ENCODE peak calls at places on chromosomes 16 and 17, in eight cellular contexts. One of them, this sample, is unnamed.

GRCh38 chr17:19363460-19364035 is 1.0 kb upstream of the B9D1 start:
- DNase-seq in lower lobe of right lung: no peak
- DNase-seq in neural progenitor cell: no peak
- DNase-seq in brain microvascular endothelial cell: no peak
- DNase-seq in CD4-positive, alpha-beta T cell: no peak
- DNase-seq in ovary: peak; percentile 17
- DNase-seq in nephron progenitor cell: no peak
- DNase-seq in upper lobe of right lung: no peak
- DNase-seq in this sample: no peak

GRCh38 chr16:2767891-2768290 is 9.2 kb downstream of the ELOB start:
- DNase-seq in lower lobe of right lung: peak; percentile 15
- DNase-seq in CD4-positive, alpha-beta T cell: no peak
- DNase-seq in upper lobe of right lung: no peak
- DNase-seq in ovary: no peak
- DNase-seq in neural progenitor cell: no peak
- DNase-seq in nephron progenitor cell: no peak
- DNase-seq in brain microvascular endothelial cell: no peak
- DNase-seq in this sample: no peak

GRCh38 chr17:74011963-74012362 is 191.5 kb upstream of the RPL38 start:
- DNase-seq in CD4-positive, alpha-beta T cell: no peak
- DNase-seq in upper lobe of right lung: no peak
- DNase-seq in brain microvascular endothelial cell: no peak
- DNase-seq in lower lobe of right lung: no peak
- DNase-seq in ovary: no peak
- DNase-seq in neural progenitor cell: no peak
- DNase-seq in nephron progenitor cell: no peak
- DNase-seq in this sample: no peak

GRCh38 chr16:74485916-74486315 is 64.6 kb upstream of the CLEC18B start:
- DNase-seq in brain microvascular endothelial cell: no peak
- DNase-seq in lower lobe of right lung: no peak
- DNase-seq in neural progenitor cell: no peak
- DNase-seq in CD4-positive, alpha-beta T cell: no peak
- DNase-seq in upper lobe of right lung: no peak
- DNase-seq in nephron progenitor cell: no peak
- DNase-seq in ovary: no peak
- DNase-seq in this sample: no peak

GRCh38 chr17:76427457-76428231 is 25.3 kb downstream of the UBE2O start:
- DNase-seq in CD4-positive, alpha-beta T cell: no peak
- DNase-seq in neural progenitor cell: no peak
- DNase-seq in nephron progenitor cell: no peak
- DNase-seq in brain microvascular endothelial cell: no peak
- DNase-seq in ovary: no peak
- DNase-seq in upper lobe of right lung: no peak
- DNase-seq in lower lobe of right lung: no peak
- DNase-seq in this sample: peak; percentile 59

GRCh38 chr16:52747196-52747595 is 200.3 kb upstream of the TOX3 start:
- DNase-seq in ovary: no peak
- DNase-seq in upper lobe of right lung: no peak
- DNase-seq in neural progenitor cell: no peak
- DNase-seq in nephron progenitor cell: no peak
- DNase-seq in brain microvascular endothelial cell: no peak
- DNase-seq in lower lobe of right lung: no peak
- DNase-seq in CD4-positive, alpha-beta T cell: no peak
- DNase-seq in this sample: no peak

GRCh38 chr17:74083321-74083720 is 120.2 kb upstream of the RPL38 start:
- DNase-seq in CD4-positive, alpha-beta T cell: no peak
- DNase-seq in lower lobe of right lung: no peak
- DNase-seq in brain microvascular endothelial cell: no peak
- DNase-seq in neural progenitor cell: no peak
- DNase-seq in nephron progenitor cell: no peak
- DNase-seq in upper lobe of right lung: no peak
- DNase-seq in ovary: no peak
- DNase-seq in this sample: no peak

GRCh38 chr17:39750131-39751015 is 12.6 kb downstream of the GRB7 start:
- DNase-seq in ovary: no peak
- DNase-seq in nephron progenitor cell: no peak
- DNase-seq in CD4-positive, alpha-beta T cell: no peak
- DNase-seq in upper lobe of right lung: no peak
- DNase-seq in lower lobe of right lung: peak; percentile 43
- DNase-seq in brain microvascular endothelial cell: no peak
- DNase-seq in neural progenitor cell: no peak
- DNase-seq in this sample: no peak

GRCh38 chr16:78183437-78183836 is 84.0 kb downstream of the WWOX start:
- DNase-seq in neural progenitor cell: no peak
- DNase-seq in CD4-positive, alpha-beta T cell: no peak
- DNase-seq in upper lobe of right lung: no peak
- DNase-seq in nephron progenitor cell: no peak
- DNase-seq in lower lobe of right lung: no peak
- DNase-seq in ovary: no peak
- DNase-seq in brain microvascular endothelial cell: no peak
- DNase-seq in this sample: no peak

GRCh38 chr16:31250782-31251384 is 8.9 kb upstream of the ITGAM start:
- DNase-seq in brain microvascular endothelial cell: no peak
- DNase-seq in CD4-positive, alpha-beta T cell: no peak
- DNase-seq in nephron progenitor cell: no peak
- DNase-seq in lower lobe of right lung: no peak
- DNase-seq in upper lobe of right lung: no peak
- DNase-seq in neural progenitor cell: no peak
- DNase-seq in ovary: no peak
- DNase-seq in this sample: no peak

GRCh38 chr17:40351185-40352043 is 13.1 kb downstream of the GJD3 start:
- DNase-seq in brain microvascular endothelial cell: no peak
- DNase-seq in neural progenitor cell: peak; percentile 53
- DNase-seq in upper lobe of right lung: no peak
- DNase-seq in CD4-positive, alpha-beta T cell: no peak
- DNase-seq in nephron progenitor cell: peak; percentile 42
- DNase-seq in lower lobe of right lung: no peak
- DNase-seq in ovary: no peak
- DNase-seq in this sample: no peak

GRCh38 chr17:41777157-41777578 is 9.3 kb downstream of the JUP start:
- DNase-seq in lower lobe of right lung: no peak
- DNase-seq in brain microvascular endothelial cell: no peak
- DNase-seq in neural progenitor cell: peak; percentile 60
- DNase-seq in ovary: peak; percentile 60
- DNase-seq in upper lobe of right lung: no peak
- DNase-seq in CD4-positive, alpha-beta T cell: no peak
- DNase-seq in nephron progenitor cell: peak; percentile 56
- DNase-seq in this sample: peak; percentile 58

GRCh38 chr16:3022208-3022696 is 1.5 kb downstream of the HCFC1R1 start:
- DNase-seq in lower lobe of right lung: peak; percentile 92
- DNase-seq in CD4-positive, alpha-beta T cell: peak; percentile 65
- DNase-seq in neural progenitor cell: peak; percentile 81
- DNase-seq in brain microvascular endothelial cell: peak; percentile 93
- DNase-seq in ovary: peak; percentile 94
- DNase-seq in upper lobe of right lung: peak; percentile 94
- DNase-seq in nephron progenitor cell: peak; percentile 67
- DNase-seq in this sample: peak; percentile 64

DNA sequence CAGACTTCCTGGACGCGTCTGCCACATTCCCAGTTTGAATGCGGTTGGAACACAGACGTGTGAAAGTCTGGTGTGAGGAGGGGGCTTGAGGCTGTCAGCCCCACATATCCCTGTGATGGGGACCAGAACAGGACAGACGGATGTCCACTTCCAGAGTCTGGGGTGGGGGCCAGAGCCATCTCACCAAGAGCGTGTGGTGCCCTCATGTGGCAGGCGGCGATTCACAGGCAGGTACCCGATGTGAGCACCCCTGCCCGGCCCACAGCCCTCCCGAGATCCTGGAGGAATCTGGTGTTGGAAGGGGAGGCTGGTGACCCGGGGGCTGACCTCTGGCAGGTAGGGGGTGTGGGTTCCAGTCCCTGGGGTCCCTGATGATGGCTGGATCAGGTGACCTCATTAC is 51.5 kb downstream of the ENGASE start:
- DNase-seq in ovary: no peak
- DNase-seq in brain microvascular endothelial cell: no peak
- DNase-seq in nephron progenitor cell: no peak
- DNase-seq in lower lobe of right lung: no peak
- DNase-seq in CD4-positive, alpha-beta T cell: no peak
- DNase-seq in neural progenitor cell: peak; percentile 61
- DNase-seq in upper lobe of right lung: no peak
- DNase-seq in this sample: no peak
- TF ChIP-seq CTCF in ovary: no peak
- TF ChIP-seq CTCF in brain microvascular endothelial cell: peak; percentile 23
- TF ChIP-seq CTCF in nephron progenitor cell: no peak
- TF ChIP-seq CTCF in lower lobe of right lung: no peak
- TF ChIP-seq CTCF in CD4-positive, alpha-beta T cell: no peak
- TF ChIP-seq CTCF in neural progenitor cell: peak; percentile 52
- TF ChIP-seq CTCF in upper lobe of right lung: no peak
- TF ChIP-seq CTCF in this sample: no peak

DNA sequence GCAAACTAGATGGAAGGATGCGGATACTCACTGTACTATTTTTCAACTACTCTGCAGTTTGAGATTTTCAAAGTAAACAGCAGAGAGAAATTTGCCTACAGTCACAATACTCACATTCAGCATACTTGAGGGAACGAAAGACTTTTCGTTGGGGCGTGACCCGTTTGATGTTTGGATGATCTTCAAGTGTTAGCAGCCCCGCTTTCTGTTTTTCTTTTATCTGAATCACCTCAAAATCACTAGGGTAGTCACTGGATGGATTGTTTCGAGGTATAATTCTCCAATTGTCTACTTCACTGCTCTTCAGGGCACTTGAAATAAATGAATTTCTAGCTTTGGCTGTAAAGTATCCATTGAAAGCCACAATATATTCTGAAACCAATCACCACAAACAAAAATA is 17.8 kb downstream of the MBTPS1 start:
- DNase-seq in brain microvascular endothelial cell: no peak
- DNase-seq in ovary: no peak
- DNase-seq in upper lobe of right lung: no peak
- DNase-seq in nephron progenitor cell: no peak
- DNase-seq in neural progenitor cell: no peak
- DNase-seq in lower lobe of right lung: no peak
- DNase-seq in CD4-positive, alpha-beta T cell: no peak
- DNase-seq in this sample: no peak
- TF ChIP-seq CTCF in brain microvascular endothelial cell: no peak
- TF ChIP-seq CTCF in ovary: no peak
- TF ChIP-seq CTCF in upper lobe of right lung: no peak
- TF ChIP-seq CTCF in nephron progenitor cell: no peak
- TF ChIP-seq CTCF in neural progenitor cell: no peak
- TF ChIP-seq CTCF in lower lobe of right lung: no peak
- TF ChIP-seq CTCF in CD4-positive, alpha-beta T cell: no peak
- TF ChIP-seq CTCF in this sample: no peak

DNA sequence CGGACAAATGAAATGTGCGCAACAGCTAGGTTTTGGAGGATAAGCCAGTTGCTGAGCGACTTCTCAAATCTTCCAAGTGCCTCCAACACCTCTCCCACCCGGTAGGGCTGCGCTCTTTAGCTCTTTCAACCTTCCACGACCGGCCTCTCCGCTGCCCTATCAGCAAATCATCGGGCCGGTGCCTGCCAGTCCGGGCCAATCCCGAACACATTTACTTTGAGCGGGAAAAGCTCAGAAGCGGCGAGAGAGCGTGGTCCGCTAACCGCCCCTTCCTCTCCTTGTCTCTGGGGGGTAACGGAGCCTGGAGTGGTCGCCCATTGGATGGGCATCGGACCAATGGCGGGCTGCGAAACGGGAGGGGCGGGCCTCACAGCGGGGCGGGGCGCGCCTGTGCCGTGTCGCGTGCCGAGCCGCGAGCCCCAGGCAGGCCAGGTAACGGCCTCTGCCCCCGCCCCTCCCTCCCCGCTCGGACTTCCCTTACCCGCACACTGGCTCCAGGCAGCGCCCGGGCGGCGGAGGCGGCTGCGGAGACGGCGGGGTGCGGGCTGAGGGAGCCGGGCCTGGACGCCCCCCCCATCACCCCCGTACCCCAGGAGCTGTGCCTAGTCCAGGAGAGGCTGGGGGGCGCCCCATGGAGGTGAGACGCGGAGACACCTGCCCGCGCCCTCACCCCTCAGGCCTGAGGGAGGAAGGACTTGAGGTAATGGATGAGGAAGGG is at the start of gene MEIOC:
- DNase-seq in upper lobe of right lung: no peak
- DNase-seq in CD4-positive, alpha-beta T cell: no peak
- DNase-seq in neural progenitor cell: peak; percentile 80
- DNase-seq in lower lobe of right lung: no peak
- DNase-seq in nephron progenitor cell: peak; percentile 62
- DNase-seq in ovary: no peak
- DNase-seq in brain microvascular endothelial cell: peak; percentile 7
- DNase-seq in this sample: no peak
- TF ChIP-seq CTCF in upper lobe of right lung: no peak
- TF ChIP-seq CTCF in CD4-positive, alpha-beta T cell: no peak
- TF ChIP-seq CTCF in neural progenitor cell: peak; percentile 11
- TF ChIP-seq CTCF in lower lobe of right lung: no peak
- TF ChIP-seq CTCF in nephron progenitor cell: no peak
- TF ChIP-seq CTCF in ovary: no peak
- TF ChIP-seq CTCF in brain microvascular endothelial cell: peak; percentile 26
- TF ChIP-seq CTCF in this sample: no peak

GRCh38 chr16:27641260-27641659 is 91.3 kb downstream of the KATNIP start:
- DNase-seq in brain microvascular endothelial cell: no peak
- DNase-seq in lower lobe of right lung: no peak
- DNase-seq in neural progenitor cell: no peak
- DNase-seq in CD4-positive, alpha-beta T cell: no peak
- DNase-seq in upper lobe of right lung: no peak
- DNase-seq in nephron progenitor cell: no peak
- DNase-seq in ovary: no peak
- DNase-seq in this sample: no peak

GRCh38 chr16:27640277-27640600 is 90.3 kb downstream of the KATNIP start:
- DNase-seq in neural progenitor cell: no peak
- DNase-seq in upper lobe of right lung: no peak
- DNase-seq in brain microvascular endothelial cell: no peak
- DNase-seq in lower lobe of right lung: no peak
- DNase-seq in ovary: no peak
- DNase-seq in CD4-positive, alpha-beta T cell: no peak
- DNase-seq in nephron progenitor cell: no peak
- DNase-seq in this sample: no peak

GRCh38 chr16:27642753-27643152 is 92.8 kb downstream of the KATNIP start:
- DNase-seq in nephron progenitor cell: no peak
- DNase-seq in lower lobe of right lung: no peak
- DNase-seq in CD4-positive, alpha-beta T cell: no peak
- DNase-seq in brain microvascular endothelial cell: no peak
- DNase-seq in ovary: no peak
- DNase-seq in upper lobe of right lung: no peak
- DNase-seq in neural progenitor cell: peak; percentile 51
- DNase-seq in this sample: no peak

GRCh38 chr16:27638833-27639587 is 89.1 kb downstream of the KATNIP start:
- DNase-seq in upper lobe of right lung: no peak
- DNase-seq in ovary: no peak
- DNase-seq in brain microvascular endothelial cell: no peak
- DNase-seq in nephron progenitor cell: no peak
- DNase-seq in lower lobe of right lung: no peak
- DNase-seq in neural progenitor cell: no peak
- DNase-seq in CD4-positive, alpha-beta T cell: no peak
- DNase-seq in this sample: no peak

DNA sequence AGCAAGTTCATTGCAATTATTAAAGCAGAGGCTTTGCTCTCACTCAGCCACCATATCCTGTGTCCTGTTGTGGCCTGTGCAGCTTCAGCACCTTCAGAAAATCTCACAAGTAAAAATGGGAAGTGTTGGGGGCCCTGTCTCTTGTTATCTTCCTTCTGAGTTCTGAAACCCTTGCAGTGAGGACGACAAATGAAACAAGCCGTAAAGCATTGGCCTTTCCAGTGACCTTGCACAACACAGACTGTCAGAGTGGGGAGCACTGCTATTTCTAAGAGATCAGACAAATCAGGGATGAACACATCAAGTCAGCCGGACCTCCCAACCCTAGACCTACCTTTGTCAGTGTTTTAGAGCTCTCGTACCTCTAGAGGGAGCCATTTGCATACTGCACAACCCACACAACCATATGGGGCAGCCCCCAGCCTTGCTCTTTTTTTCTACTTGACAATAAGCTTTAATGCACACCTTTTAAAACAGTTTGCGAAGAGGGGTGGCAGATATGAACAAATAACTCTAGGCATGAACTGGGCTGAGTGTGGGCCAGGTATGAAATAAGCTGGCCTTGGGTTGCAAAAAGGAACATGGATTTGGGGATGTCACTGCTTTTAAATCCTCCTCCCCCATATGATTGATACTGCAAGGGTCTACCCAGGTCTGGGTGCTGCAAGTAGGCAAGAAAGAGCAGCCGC is 89.8 kb downstream of the KATNIP start:
- DNase-seq in ovary: no peak
- DNase-seq in neural progenitor cell: peak; percentile 67
- DNase-seq in upper lobe of right lung: no peak
- DNase-seq in nephron progenitor cell: peak; percentile 46
- DNase-seq in brain microvascular endothelial cell: peak; percentile 41
- DNase-seq in CD4-positive, alpha-beta T cell: no peak
- DNase-seq in lower lobe of right lung: no peak
- DNase-seq in this sample: no peak
- TF ChIP-seq CTCF in ovary: no peak
- TF ChIP-seq CTCF in neural progenitor cell: peak; percentile 80
- TF ChIP-seq CTCF in upper lobe of right lung: peak; percentile 46
- TF ChIP-seq CTCF in nephron progenitor cell: peak; percentile 60
- TF ChIP-seq CTCF in brain microvascular endothelial cell: peak; percentile 91
- TF ChIP-seq CTCF in CD4-positive, alpha-beta T cell: no peak
- TF ChIP-seq CTCF in lower lobe of right lung: peak; percentile 39
- TF ChIP-seq CTCF in this sample: peak; percentile 85